ENCODE peak calls at places on chromosomes 5 and 9, in six cellular contexts. G is esophagus squamous epithelium, B is IMR-90, E is transverse colon, K is uterus, Q is A549. A is an unnamed sample. For H3K4me1, the result is how much of the 10 kb centered on the place peaks cover.

GRCh38 chr5:34923694-34924461 is 5.5 kb upstream of the DNAJC21 start:
- DNase-seq in G (no peak), B (peak), E (no peak), K (no peak), Q (peak), A (no peak)

GRCh38 chr5:177447611-177448243 is 1.1 kb downstream of the PRR7 start:
- DNase-seq in G (no peak), B (peak), E (no peak), K (no peak), Q (peak), A (peak)

GRCh38 chr5:124979174-124979573 is 232.7 kb upstream of the ZNF608 start:
- DNase-seq in G (no peak), B (peak), E (no peak), K (no peak), Q (no peak), A (no peak)

GRCh38 chr9:32426278-32426939 is 42.0 kb downstream of the ACO1 start:
- DNase-seq in G (no peak), B (peak), E (peak), K (no peak), Q (no peak), A (peak)

GRCh38 chr5:122312670-122312988 is 592 bp downstream of the SNCAIP start:
- DNase-seq in G (no peak), B (peak), E (no peak), K (peak), Q (no peak), A (no peak)

GRCh38 chr9:16417101-16417500 is 453.4 kb downstream of the BNC2 start:
- DNase-seq in G (no peak), B (peak), E (no peak), K (no peak), Q (no peak), A (no peak)

GRCh38 chr9:114629563-114630090 is 18.5 kb downstream of the TMEM268 start:
- DNase-seq in G (no peak), B (peak), E (no peak), K (no peak), Q (no peak), A (no peak)

GRCh38 chr5:112643339-112643971 is 94.2 kb upstream of the APC start:
- DNase-seq in G (no peak), B (no peak), E (no peak), K (no peak), Q (no peak), A (no peak)

GRCh38 chr9:117697046-117697445 is 7.2 kb upstream of the TLR4 start:
- DNase-seq in G (no peak), B (no peak), E (no peak), K (no peak), Q (no peak), A (no peak)

GRCh38 chr9:114214181-114214580 is 58.8 kb downstream of the COL27A1 start:
- DNase-seq in G (no peak), B (peak), E (no peak), K (peak), Q (no peak), A (no peak)

GRCh38 chr5:148733601-148734438 is 79.5 kb upstream of the HTR4 start:
- DNase-seq in G (peak), B (peak), E (peak), K (peak), Q (peak), A (peak)

GRCh38 chr5:143041972-143042770 is 272.0 kb downstream of the ARHGAP26 start:
- DNase-seq in G (no peak), B (peak), E (no peak), K (no peak), Q (no peak), A (no peak)

GRCh38 chr5:53980061-53980460 is 330.3 kb downstream of the ARL15 start:
- DNase-seq in G (no peak), B (no peak), E (no peak), K (no peak), Q (no peak), A (no peak)

GRCh38 chr9:135067091-135067710 is 20.3 kb upstream of the OLFM1 start:
- DNase-seq in G (no peak), B (no peak), E (no peak), K (no peak), Q (no peak), A (peak)

GRCh38 chr5:166907314-166907713 is 1384.1 kb upstream of the WWC1 start:
- DNase-seq in G (no peak), B (no peak), E (no peak), K (no peak), Q (no peak), A (no peak)

GRCh38 chr9:33225319-33226152 is 14.4 kb upstream of the SPINK4 start:
- DNase-seq in G (no peak), B (peak), E (peak), K (peak), Q (no peak), A (peak)

GRCh38 chr5:38870595-38870994 is 24.8 kb downstream of the OSMR start:
- DNase-seq in G (no peak), B (no peak), E (no peak), K (no peak), Q (no peak), A (no peak)

GRCh38 chr5:132426525-132427138 is 57.1 kb downstream of the SLC22A5 start:
- DNase-seq in G (peak), B (peak), E (peak), K (peak), Q (peak), A (peak)

GRCh38 chr9:133762488-133763271 is 24.5 kb upstream of the SARDH start:
- DNase-seq in G (no peak), B (no peak), E (no peak), K (no peak), Q (no peak), A (no peak)

GRCh38 chr5:141969783-141970741 is 1.2 kb downstream of the RNF14 start:
- DNase-seq in G (no peak), B (no peak), E (peak), K (no peak), Q (peak), A (no peak)

GRCh38 chr5:141966275-141966962 is 2.5 kb upstream of the RNF14 start:
- DNase-seq in G (no peak), B (no peak), E (no peak), K (no peak), Q (no peak), A (no peak)

GRCh38 chr5:141965071-141965470 is 3.8 kb upstream of the RNF14 start:
- DNase-seq in G (no peak), B (no peak), E (no peak), K (no peak), Q (no peak), A (peak)

GRCh38 chr5:141966963-141967333 is 2.0 kb upstream of the RNF14 start:
- DNase-seq in G (no peak), B (no peak), E (no peak), K (no peak), Q (no peak), A (no peak)

GRCh38 chr5:141968914-141969608 is at the start of gene RNF14:
- DNase-seq in G (peak), B (peak), E (peak), K (peak), Q (peak), A (peak)
- TF ChIP-seq POLR2A in G (peak), B (peak), E (peak), K (peak), Q (peak), A (peak)

DNA sequence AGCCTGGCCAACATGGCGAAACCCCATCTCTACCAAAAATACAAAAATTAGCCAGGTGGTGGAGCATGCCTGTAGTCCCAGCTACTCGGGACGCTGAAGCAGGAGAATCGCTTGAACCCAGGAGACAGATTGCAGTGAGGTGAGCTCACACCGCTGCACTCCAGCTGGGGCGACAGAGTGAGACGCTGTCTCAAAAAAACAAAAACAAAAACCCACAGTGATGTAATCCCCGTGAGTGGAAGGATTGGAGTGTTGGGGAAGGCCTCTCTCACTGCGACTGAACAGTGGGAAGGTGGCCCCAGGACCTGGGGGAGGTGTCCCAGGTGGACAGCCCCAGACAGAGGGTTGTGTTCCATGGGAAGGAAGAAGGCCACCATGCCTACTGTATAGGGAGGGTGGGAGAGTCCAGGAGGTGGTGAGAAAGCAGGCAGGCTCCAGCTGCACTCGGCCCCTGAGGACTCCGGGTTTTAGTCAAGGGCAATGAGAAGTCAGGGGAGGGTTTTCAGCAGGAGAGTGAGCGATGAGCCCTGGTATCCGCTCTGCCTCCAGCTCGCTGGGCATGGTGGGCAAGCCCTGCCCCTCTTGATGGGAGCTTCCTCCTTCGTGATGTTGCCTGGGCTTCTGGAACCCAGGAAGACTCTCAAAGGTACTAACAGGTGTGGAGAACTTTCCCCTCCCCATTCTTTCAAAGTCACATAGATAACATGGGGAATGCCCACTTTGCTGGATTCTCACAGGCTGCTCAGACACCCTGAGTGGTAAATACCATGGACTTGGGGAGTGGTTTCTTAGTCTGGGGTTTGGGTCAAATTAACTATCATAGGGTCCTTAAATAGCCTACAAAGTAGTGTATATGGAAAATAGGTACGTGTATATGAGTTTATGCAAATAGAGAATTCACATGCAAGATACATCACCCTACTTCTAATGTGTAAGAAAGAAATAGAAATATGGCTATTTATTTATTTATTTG is 74.7 kb downstream of the PPARGC1B start:
- DNase-seq in G (no peak), B (no peak), E (no peak), K (no peak), Q (no peak), A (no peak)
- H3K4me1 ChIP-seq in G (half or more), B (under half), E (half or more), K (under half), Q (half or more), A (under half)

GRCh38 chr5:139649082-139649991 is 1.2 kb downstream of the CXXC5 start:
- DNase-seq in G (no peak), B (no peak), E (peak), K (peak), Q (no peak), A (no peak)
- TF ChIP-seq POLR2A in G (no peak), B (peak), E (no peak), K (no peak), Q (no peak), A (no peak)

DNA sequence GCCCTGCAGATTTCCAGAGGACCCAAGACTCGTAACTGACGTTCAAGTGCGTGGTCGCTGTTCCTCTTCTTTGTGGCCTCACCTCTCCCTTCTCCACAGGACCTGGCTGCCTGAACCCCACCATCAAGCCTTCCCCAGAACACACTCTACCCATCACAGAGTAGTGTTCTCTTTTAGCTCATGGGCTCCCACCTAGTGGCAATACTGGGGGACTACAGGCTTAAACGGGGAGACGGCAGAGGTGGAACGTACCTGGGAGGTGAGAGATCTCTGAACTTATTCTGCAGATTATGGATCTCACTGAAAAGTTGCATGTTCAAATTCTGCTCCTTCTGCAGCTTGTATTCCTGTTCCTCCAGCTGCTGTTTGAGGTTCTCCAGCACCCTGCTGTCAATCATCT is 140.8 kb downstream of the CDK5RAP2 start:
- DNase-seq in G (no peak), B (peak), E (no peak), K (no peak), Q (peak), A (no peak)
- H3K4me1 ChIP-seq in G (under half), B (under half), E (under half), K (under half), Q (under half), A (under half)

GRCh38 chr9:69172895-69173294 is 1.2 kb upstream of the TJP2 start:
- DNase-seq in G (no peak), B (no peak), E (no peak), K (no peak), Q (no peak), A (no peak)

GRCh38 chr9:69175488-69175872 is 1.4 kb downstream of the TJP2 start:
- DNase-seq in G (no peak), B (no peak), E (no peak), K (no peak), Q (no peak), A (no peak)

GRCh38 chr9:69173497-69173890 is 583 bp upstream of the TJP2 start:
- DNase-seq in G (no peak), B (no peak), E (no peak), K (peak), Q (no peak), A (no peak)

GRCh38 chr9:69174645-69175487 is 789 bp downstream of the TJP2 start:
- DNase-seq in G (no peak), B (peak), E (peak), K (peak), Q (no peak), A (peak)

DNA sequence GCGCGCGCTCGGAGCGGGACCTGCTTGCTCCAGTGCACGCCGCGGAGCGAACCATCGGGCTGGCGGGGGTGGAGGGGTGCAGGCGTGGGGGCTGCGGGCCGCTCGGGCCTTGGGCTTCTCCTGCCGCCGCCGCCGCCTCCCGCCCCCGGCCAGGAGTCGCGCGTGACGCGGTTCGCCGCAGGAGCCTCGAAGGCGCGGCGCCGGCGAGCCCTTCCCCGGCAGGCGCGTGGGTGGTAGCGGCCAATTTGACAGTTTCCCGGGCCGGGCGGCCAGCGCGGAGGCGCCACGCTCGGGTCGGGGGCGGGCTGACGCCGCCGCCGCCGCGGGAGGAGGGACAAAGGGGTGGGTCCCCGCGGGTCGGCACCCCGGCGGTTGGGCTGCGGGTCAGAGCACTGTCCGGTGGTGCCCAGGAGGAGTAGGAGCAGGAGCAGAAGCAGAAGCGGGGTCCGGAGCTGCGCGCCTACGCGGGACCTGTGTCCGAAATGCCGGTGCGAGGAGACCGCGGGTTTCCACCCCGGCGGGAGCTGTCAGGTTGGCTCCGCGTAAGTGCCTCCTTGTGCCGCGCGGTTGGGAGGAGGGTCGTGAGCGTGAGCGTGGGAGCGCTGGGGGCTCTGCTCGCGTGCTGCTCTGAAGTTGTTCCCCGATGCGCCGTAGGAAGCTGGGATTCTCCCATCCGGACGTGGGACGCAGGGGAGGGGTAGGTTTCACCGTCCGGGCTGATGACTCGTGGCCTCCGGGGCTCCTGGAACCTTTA is at the start of gene TJP2:
- DNase-seq in G (no peak), B (peak), E (peak), K (peak), Q (no peak), A (peak)
- TF ChIP-seq POLR2A in G (no peak), B (peak), E (no peak), K (no peak), Q (no peak), A (no peak)

GRCh38 chr5:16492398-16493175 is 27.0 kb upstream of the ZNF622 start:
- DNase-seq in G (no peak), B (peak), E (peak), K (no peak), Q (peak), A (no peak)

GRCh38 chr5:16489322-16489791 is 23.8 kb upstream of the ZNF622 start:
- DNase-seq in G (no peak), B (peak), E (no peak), K (no peak), Q (peak), A (no peak)

GRCh38 chr5:16487448-16487847 is 21.8 kb upstream of the ZNF622 start:
- DNase-seq in G (no peak), B (no peak), E (no peak), K (no peak), Q (no peak), A (no peak)

GRCh38 chr5:16493261-16493660 is 27.7 kb upstream of the ZNF622 start:
- DNase-seq in G (no peak), B (no peak), E (no peak), K (no peak), Q (no peak), A (no peak)

DNA sequence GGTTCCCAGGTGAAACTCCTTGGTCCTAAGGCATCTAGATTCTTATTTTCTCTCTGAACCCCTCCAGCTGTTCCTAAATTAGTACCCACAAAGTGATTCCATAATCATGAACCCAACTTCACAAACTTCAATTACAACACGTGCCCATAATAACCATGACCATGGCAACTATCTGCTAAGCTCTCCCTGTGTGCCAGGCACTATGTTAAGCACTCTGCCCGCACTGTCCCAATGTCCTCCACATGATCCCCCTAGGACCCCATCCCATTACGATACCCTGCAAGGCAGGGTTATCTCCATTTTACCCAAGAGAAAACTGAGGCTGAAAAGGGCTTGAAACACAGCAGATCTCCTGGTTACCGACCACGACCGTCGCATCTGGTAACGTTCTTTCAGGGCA is 25.3 kb upstream of the ZNF622 start:
- DNase-seq in G (no peak), B (no peak), E (no peak), K (no peak), Q (no peak), A (no peak)
- H3K4me1 ChIP-seq in G (under half), B (under half), E (half or more), K (under half), Q (under half), A (under half)